ENCODE peak calls at places on chromosome 12, in four cellular contexts. G is activated effector memory CD4-positive, alpha-beta T cell treated with anti-CD3 and anti-CD28 coated beads, Interleukin-2, amount 50 U/mL, for 16 hours; X is anterior cingulate cortex; K is NCI-H1092. P is an unnamed sample.

GRCh38 chr12:105995986-105996385 is 142.8 kb downstream of the NUAK1 start:
- DNase-seq in K (no peak), X (no peak), G (no peak), P (no peak)

GRCh38 chr12:119180380-119181040 is 1.8 kb downstream of the HSPB8 start:
- DNase-seq in G (no peak), K (no peak), X (no peak), P (no peak)

GRCh38 chr12:57272337-57273151 is 21.6 kb upstream of the STAC3 start:
- DNase-seq in G (no peak), X (no peak), K (no peak), P (peak)

GRCh38 chr12:29638528-29638927 is 141.0 kb upstream of the OVCH1 start:
- DNase-seq in X (no peak), K (no peak), G (no peak), P (no peak)

GRCh38 chr12:116361404-116362223 is 84.1 kb upstream of the MED13L start:
- DNase-seq in X (no peak), G (no peak), K (no peak), P (no peak)

GRCh38 chr12:69430942-69431603 is 39.1 kb upstream of the FRS2 start:
- DNase-seq in G (no peak), X (no peak), K (no peak), P (peak)

GRCh38 chr12:100845095-100845494 is 50.5 kb downstream of the ANO4 start:
- DNase-seq in G (no peak), X (no peak), K (no peak), P (no peak)

GRCh38 chr12:108403952-108404351 is 64.8 kb upstream of the CMKLR1 start:
- DNase-seq in K (no peak), G (no peak), X (no peak), P (no peak)

GRCh38 chr12:3255071-3255470 is 177.9 kb downstream of the TSPAN9 start:
- DNase-seq in K (no peak), X (no peak), G (no peak), P (no peak)

GRCh38 chr12:8045952-8046944 is 13.7 kb downstream of the FOXJ2 start:
- DNase-seq in K (peak), X (no peak), G (peak), P (peak)

GRCh38 chr12:66697404-66697803 is 18.5 kb upstream of the GRIP1 start:
- DNase-seq in X (no peak), G (no peak), K (no peak), P (no peak)

GRCh38 chr12:69054343-69055056 is 121.5 kb upstream of the CPM start:
- DNase-seq in X (no peak), G (no peak), K (no peak), P (no peak)

GRCh38 chr12:8504351-8504750 is 9.0 kb upstream of the CLEC4D start:
- DNase-seq in K (no peak), X (no peak), G (no peak), P (no peak)

GRCh38 chr12:32155041-32155440 is 48.4 kb downstream of the BICD1 start:
- DNase-seq in G (no peak), K (no peak), X (no peak), P (no peak)

GRCh38 chr12:47226199-47226598 is 146.4 kb upstream of the AMIGO2 start:
- DNase-seq in X (no peak), G (no peak), K (no peak), P (no peak)

GRCh38 chr12:108483213-108483920 is 31.7 kb upstream of the FICD start:
- DNase-seq in X (no peak), G (no peak), K (no peak), P (no peak)

GRCh38 chr12:101459642-101460346 is 15.3 kb upstream of the SPIC start:
- DNase-seq in K (no peak), X (no peak), G (no peak), P (no peak)

GRCh38 chr12:70052476-70052875 is 190.8 kb upstream of the CNOT2 start:
- DNase-seq in X (no peak), K (no peak), G (no peak), P (no peak)

GRCh38 chr12:68317047-68317667 is 15.0 kb downstream of the MDM1 start:
- DNase-seq in G (no peak), K (peak), X (no peak), P (no peak)

GRCh38 chr12:92032101-92032500 is 113.5 kb downstream of the BTG1 start:
- DNase-seq in G (no peak), X (no peak), K (no peak), P (no peak)

GRCh38 chr12:754238-754816 is 1.9 kb downstream of the WNK1 start:
- DNase-seq in X (no peak), K (no peak), G (peak), P (peak)

GRCh38 chr12:19155981-19156734 is 26.6 kb downstream of the PLEKHA5 start:
- DNase-seq in X (no peak), G (no peak), K (no peak), P (no peak)

GRCh38 chr12:86230516-86231146 is 25.6 kb downstream of the MGAT4C start:
- DNase-seq in G (no peak), K (no peak), X (no peak), P (no peak)

GRCh38 chr12:131922772-131923171 is 6.3 kb upstream of the PUS1 start:
- DNase-seq in G (no peak), X (no peak), K (no peak), P (no peak)

GRCh38 chr12:111685322-111685810 is 390 bp downstream of the BRAP start:
- DNase-seq in G (no peak), X (no peak), K (no peak), P (no peak)

GRCh38 chr12:107349008-107349747 is 255.8 kb upstream of the CRY1 start:
- DNase-seq in K (no peak), G (no peak), X (no peak), P (peak)

GRCh38 chr12:88207921-88208640 is 66.0 kb downstream of the TMTC3 start:
- DNase-seq in X (no peak), K (no peak), G (no peak), P (no peak)

GRCh38 chr12:48852734-48853168 is 788 bp upstream of the DDX23 start:
- DNase-seq in G (no peak), X (no peak), K (no peak), P (no peak)

GRCh38 chr12:130933269-130933995 is 20.3 kb upstream of the ADGRD1 start:
- DNase-seq in X (no peak), K (no peak), G (no peak), P (no peak)

GRCh38 chr12:4978737-4979136 is 64.9 kb upstream of the KCNA5 start:
- DNase-seq in G (no peak), K (peak), X (no peak), P (no peak)

GRCh38 chr12:3170423-3171194 is 93.4 kb downstream of the TSPAN9 start:
- DNase-seq in X (no peak), K (no peak), G (no peak), P (no peak)

GRCh38 chr12:15220961-15221885 is at the start of gene RERG:
- DNase-seq in K (peak), X (no peak), G (peak), P (peak)